ENCODE peak calls at places on chromosomes 7 and 10, in seven cellular contexts. A, Q, V, H, T, E and R are unnamed samples.

GRCh38 chr10:6273351-6273750 is 70.6 kb downstream of the PFKFB3 start:
- DNase-seq in A (no peak), Q (no peak), V (no peak), H (no peak), T (no peak), E (no peak), R (no peak)

GRCh38 chr7:37376386-37376785 is 72.3 kb downstream of the ELMO1 start:
- DNase-seq in A (no peak), Q (peak; percentile 6), V (no peak), H (no peak), T (no peak), E (no peak), R (no peak)

GRCh38 chr10:100325164-100325563 is 4.9 kb downstream of the PKD2L1 start:
- DNase-seq in A (no peak), Q (no peak), V (no peak), H (no peak), T (no peak), E (no peak), R (no peak)

GRCh38 chr7:123594813-123595241 is 6.8 kb upstream of the ASB15 start:
- DNase-seq in A (no peak), Q (no peak), V (no peak), H (no peak), T (peak; percentile 4), E (no peak), R (no peak)

GRCh38 chr10:33334170-33334838 is at the start of gene NRP1:
- DNase-seq in A (peak; percentile 21), Q (peak; percentile 89), V (no peak), H (peak; percentile 63), T (peak; percentile 39), E (no peak), R (peak; percentile 45)

GRCh38 chr7:135512135-135512887 is 2.4 kb upstream of the CNOT4 start:
- DNase-seq in A (peak; percentile 66), Q (peak; percentile 90), V (no peak), H (no peak), T (peak; percentile 51), E (no peak), R (peak; percentile 63)

GRCh38 chr10:20817646-20818045 is 79.5 kb downstream of the NEBL start:
- DNase-seq in A (no peak), Q (no peak), V (no peak), H (no peak), T (no peak), E (no peak), R (no peak)

GRCh38 chr7:146150153-146150552 is 33.6 kb downstream of the CNTNAP2 start:
- DNase-seq in A (no peak), Q (no peak), V (no peak), H (no peak), T (no peak), E (no peak), R (no peak)

GRCh38 chr7:113392421-113392820 is 274.1 kb upstream of the SMIM30 start:
- DNase-seq in A (no peak), Q (no peak), V (no peak), H (no peak), T (no peak), E (no peak), R (no peak)

GRCh38 chr7:20835111-20835750 is 48.5 kb upstream of the SP8 start:
- DNase-seq in A (no peak), Q (no peak), V (no peak), H (no peak), T (no peak), E (no peak), R (no peak)

GRCh38 chr10:6406220-6407033 is 173.6 kb downstream of the PRKCQ start:
- DNase-seq in A (peak; percentile 26), Q (peak; percentile 53), V (no peak), H (no peak), T (peak; percentile 52), E (no peak), R (peak; percentile 34)

GRCh38 chr7:630539-630938 is 96.0 kb upstream of the DNAAF5 start:
- DNase-seq in A (no peak), Q (no peak), V (no peak), H (no peak), T (no peak), E (no peak), R (no peak)

GRCh38 chr7:100407285-100408180 is 21.0 kb downstream of the ZCWPW1 start:
- DNase-seq in A (peak; percentile 81), Q (peak; percentile 72), V (peak; percentile 41), H (no peak), T (peak; percentile 27), E (no peak), R (peak; percentile 68)

GRCh38 chr7:27424749-27425148 is 182.1 kb downstream of the EVX1 start:
- DNase-seq in A (no peak), Q (peak; percentile 30), V (no peak), H (no peak), T (no peak), E (no peak), R (no peak)

GRCh38 chr7:131255242-131255641 is 72.4 kb upstream of the MKLN1 start:
- DNase-seq in A (no peak), Q (no peak), V (no peak), H (no peak), T (no peak), E (no peak), R (no peak)

GRCh38 chr10:1685671-1686450 is 51.5 kb downstream of the ADARB2 start:
- DNase-seq in A (no peak), Q (no peak), V (no peak), H (no peak), T (no peak), E (no peak), R (no peak)

GRCh38 chr10:112689327-112689726 is 242.3 kb downstream of the VTI1A start:
- DNase-seq in A (peak; percentile 25), Q (peak; percentile 63), V (no peak), H (no peak), T (peak; percentile 50), E (no peak), R (no peak)

GRCh38 chr10:20142311-20142710 is 326.1 kb downstream of the PLXDC2 start:
- DNase-seq in A (no peak), Q (no peak), V (no peak), H (no peak), T (no peak), E (no peak), R (no peak)

GRCh38 chr10:92891885-92892705 is 43.8 kb downstream of the EXOC6 start:
- DNase-seq in A (peak; percentile 82), Q (peak; percentile 95), V (peak; percentile 72), H (peak; percentile 30), T (peak; percentile 86), E (peak; percentile 98), R (no peak)

GRCh38 chr10:63264852-63265617 is 131.9 kb downstream of the NRBF2 start:
- DNase-seq in A (peak; percentile 76), Q (peak; percentile 70), V (no peak), H (no peak), T (peak; percentile 38), E (no peak), R (peak; percentile 15)

GRCh38 chr10:120970595-120971529 is 119.7 kb downstream of the WDR11 start:
- DNase-seq in A (no peak), Q (no peak), V (no peak), H (no peak), T (no peak), E (no peak), R (no peak)
- TF ChIP-seq CTCF in A (no peak), Q (no peak), V (no peak), H (no peak), T (no peak), E (no peak), R (no peak)

DNA sequence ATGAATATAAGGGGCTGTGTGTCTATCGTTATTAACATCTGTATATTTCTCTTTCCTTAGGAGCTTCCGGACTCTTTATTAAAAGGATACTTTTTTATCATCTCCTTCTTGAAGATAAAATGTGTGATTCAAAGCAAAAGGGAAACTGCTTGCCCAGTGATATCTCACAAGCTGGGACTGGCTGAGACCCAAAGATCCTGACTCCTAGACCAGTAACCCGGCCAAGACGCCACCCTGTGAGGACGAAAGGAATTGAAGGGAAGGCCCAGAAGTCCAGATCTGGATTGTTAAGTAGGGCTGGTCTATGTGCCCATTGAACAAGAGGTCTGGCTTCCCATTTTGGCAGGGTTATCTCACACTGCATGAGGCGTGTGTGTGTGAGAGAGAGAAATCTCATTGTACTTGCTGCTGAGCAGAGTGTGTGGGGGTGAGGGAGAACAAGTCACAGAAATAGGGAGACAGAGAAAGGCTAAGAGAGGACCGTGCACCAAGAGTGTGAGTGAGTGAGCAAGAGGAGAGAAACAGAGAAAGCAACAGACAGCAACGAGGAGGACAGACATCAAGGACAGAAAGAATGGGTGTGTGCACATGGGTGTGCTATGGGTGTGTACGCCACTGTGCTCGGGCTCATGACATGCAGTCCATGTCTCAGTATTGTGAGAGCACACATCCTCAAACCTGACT is 75.4 kb downstream of the PLXNA4 start:
- DNase-seq in A (peak; percentile 15), Q (peak; percentile 18), V (no peak), H (peak; percentile 82), T (no peak), E (no peak), R (no peak)
- TF ChIP-seq CTCF in A (peak; percentile 21), Q (no peak), V (no peak), H (peak; percentile 30), T (no peak), E (no peak), R (no peak)

GRCh38 chr10:35640474-35640873 is 1.6 kb downstream of the FZD8 start:
- DNase-seq in A (peak; percentile 73), Q (peak; percentile 85), V (peak; percentile 20), H (peak; percentile 74), T (peak; percentile 78), E (no peak), R (peak; percentile 86)
- TF ChIP-seq CTCF in A (peak; percentile 21), Q (peak; percentile 43), V (peak; percentile 28), H (peak; percentile 60), T (peak; percentile 47), E (peak; percentile 43), R (peak; percentile 41)

GRCh38 chr7:98242934-98243333 is 9.1 kb downstream of the TECPR1 start:
- DNase-seq in A (no peak), Q (no peak), V (no peak), H (no peak), T (no peak), E (no peak), R (no peak)

GRCh38 chr7:98242342-98242741 is 9.7 kb downstream of the TECPR1 start:
- DNase-seq in A (no peak), Q (no peak), V (no peak), H (no peak), T (no peak), E (no peak), R (no peak)

GRCh38 chr7:98238976-98239375 is 13.1 kb downstream of the TECPR1 start:
- DNase-seq in A (no peak), Q (no peak), V (no peak), H (no peak), T (no peak), E (no peak), R (no peak)

GRCh38 chr7:98241674-98242241 is 10.3 kb downstream of the TECPR1 start:
- DNase-seq in A (no peak), Q (no peak), V (no peak), H (no peak), T (no peak), E (no peak), R (no peak)

DNA sequence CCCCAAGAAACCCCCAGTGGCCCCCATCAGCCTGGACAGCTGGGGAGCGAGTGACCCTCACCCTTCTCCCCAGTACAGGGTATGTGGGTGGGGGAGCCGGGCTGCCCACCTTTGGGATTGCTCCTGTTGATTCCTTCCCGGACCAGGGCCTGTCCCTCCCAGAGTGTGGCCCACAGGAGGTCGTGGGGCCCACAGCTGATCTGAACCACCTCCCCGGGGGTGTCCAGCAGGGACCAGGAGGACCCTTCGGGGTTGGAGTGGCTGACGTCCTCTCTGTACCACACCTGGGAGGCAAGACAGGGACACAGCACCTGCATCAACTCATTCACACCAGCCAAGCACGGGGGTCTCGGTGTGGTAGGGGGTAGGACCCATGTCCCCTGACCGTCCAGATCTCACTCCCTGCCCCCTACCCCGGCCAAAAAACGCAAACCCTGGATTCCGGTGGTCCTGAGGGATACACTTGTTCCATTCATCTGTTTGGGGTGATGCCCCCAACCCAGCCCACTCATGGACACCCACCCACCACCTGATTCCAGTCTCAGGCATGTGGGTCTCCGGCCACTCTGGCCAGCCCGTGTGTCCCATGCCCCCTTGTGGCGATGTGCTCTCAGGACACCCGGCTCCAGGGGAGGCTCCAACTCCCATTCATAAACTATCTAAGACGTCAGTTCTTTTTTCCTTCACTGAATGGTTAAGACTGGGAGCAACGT is 10.9 kb downstream of the TECPR1 start:
- DNase-seq in A (peak; percentile 50), Q (peak; percentile 51), V (no peak), H (no peak), T (peak; percentile 60), E (no peak), R (peak; percentile 80)
- TF ChIP-seq CTCF in A (peak; percentile 86), Q (peak; percentile 62), V (peak; percentile 72), H (peak; percentile 70), T (peak; percentile 62), E (peak; percentile 51), R (peak; percentile 65)